ENCODE peak calls at places on chromosomes 3 and 15, in eight cellular contexts. One of them, this sample, is unnamed.

GRCh38 chr3:50241163-50241562 is 5.2 kb downstream of the GNAI2 start:
- DNase-seq in smooth muscle cell of the brain vasculature: no peak
- DNase-seq in activated CD8-positive, alpha-beta memory T cell treated with anti-CD3 and anti-CD28 coated beads, Interleukin-2, amount 50 U/mL, for 4 hours: no peak
- DNase-seq in activated CD4-positive, alpha-beta T cell treated with anti-CD3 and anti-CD28 coated beads, Interleukin-2, amount 50 U/mL, for 24 hours: no peak
- DNase-seq in M059J: no peak
- DNase-seq in stimulated activated effector memory CD8-positive, alpha-beta T cell treated with anti-CD3 and anti-CD28 coated beads, Interleukin-12 subunit alpha, Interleukin-12 subunit beta, amount 100 ng/mL, for 72 hours: no peak
- DNase-seq in activated B cell treated with CpG ODN at 0.5 μM for 24 hours: no peak
- DNase-seq in Calu3: no peak
- DNase-seq in this sample: no peak

GRCh38 chr15:94324117-94324826 is 92.9 kb downstream of the MCTP2 start:
- DNase-seq in stimulated activated effector memory CD8-positive, alpha-beta T cell treated with anti-CD3 and anti-CD28 coated beads, Interleukin-12 subunit alpha, Interleukin-12 subunit beta, amount 100 ng/mL, for 72 hours: peak; percentile 49
- DNase-seq in smooth muscle cell of the brain vasculature: no peak
- DNase-seq in activated CD4-positive, alpha-beta T cell treated with anti-CD3 and anti-CD28 coated beads, Interleukin-2, amount 50 U/mL, for 24 hours: peak; percentile 12
- DNase-seq in Calu3: peak; percentile 66
- DNase-seq in activated B cell treated with CpG ODN at 0.5 μM for 24 hours: peak; percentile 44
- DNase-seq in activated CD8-positive, alpha-beta memory T cell treated with anti-CD3 and anti-CD28 coated beads, Interleukin-2, amount 50 U/mL, for 4 hours: peak; percentile 59
- DNase-seq in M059J: peak; percentile 26
- DNase-seq in this sample: peak; percentile 72

GRCh38 chr3:146590521-146590920 is 14.6 kb downstream of the PLSCR5 start:
- DNase-seq in stimulated activated effector memory CD8-positive, alpha-beta T cell treated with anti-CD3 and anti-CD28 coated beads, Interleukin-12 subunit alpha, Interleukin-12 subunit beta, amount 100 ng/mL, for 72 hours: no peak
- DNase-seq in activated B cell treated with CpG ODN at 0.5 μM for 24 hours: no peak
- DNase-seq in M059J: no peak
- DNase-seq in smooth muscle cell of the brain vasculature: no peak
- DNase-seq in Calu3: no peak
- DNase-seq in activated CD8-positive, alpha-beta memory T cell treated with anti-CD3 and anti-CD28 coated beads, Interleukin-2, amount 50 U/mL, for 4 hours: no peak
- DNase-seq in activated CD4-positive, alpha-beta T cell treated with anti-CD3 and anti-CD28 coated beads, Interleukin-2, amount 50 U/mL, for 24 hours: no peak
- DNase-seq in this sample: no peak

GRCh38 chr15:96332854-96333193 is 2.3 kb downstream of the NR2F2 start:
- DNase-seq in stimulated activated effector memory CD8-positive, alpha-beta T cell treated with anti-CD3 and anti-CD28 coated beads, Interleukin-12 subunit alpha, Interleukin-12 subunit beta, amount 100 ng/mL, for 72 hours: no peak
- DNase-seq in activated CD8-positive, alpha-beta memory T cell treated with anti-CD3 and anti-CD28 coated beads, Interleukin-2, amount 50 U/mL, for 4 hours: no peak
- DNase-seq in activated CD4-positive, alpha-beta T cell treated with anti-CD3 and anti-CD28 coated beads, Interleukin-2, amount 50 U/mL, for 24 hours: no peak
- DNase-seq in smooth muscle cell of the brain vasculature: peak; percentile 12
- DNase-seq in M059J: peak; percentile 48
- DNase-seq in activated B cell treated with CpG ODN at 0.5 μM for 24 hours: no peak
- DNase-seq in Calu3: no peak
- DNase-seq in this sample: no peak

GRCh38 chr15:69664572-69665326 is 212.1 kb downstream of the RPLP1 start:
- DNase-seq in smooth muscle cell of the brain vasculature: no peak
- DNase-seq in M059J: peak; percentile 36
- DNase-seq in activated B cell treated with CpG ODN at 0.5 μM for 24 hours: no peak
- DNase-seq in stimulated activated effector memory CD8-positive, alpha-beta T cell treated with anti-CD3 and anti-CD28 coated beads, Interleukin-12 subunit alpha, Interleukin-12 subunit beta, amount 100 ng/mL, for 72 hours: no peak
- DNase-seq in activated CD8-positive, alpha-beta memory T cell treated with anti-CD3 and anti-CD28 coated beads, Interleukin-2, amount 50 U/mL, for 4 hours: no peak
- DNase-seq in activated CD4-positive, alpha-beta T cell treated with anti-CD3 and anti-CD28 coated beads, Interleukin-2, amount 50 U/mL, for 24 hours: no peak
- DNase-seq in Calu3: no peak
- DNase-seq in this sample: no peak

GRCh38 chr15:75718326-75718725 is 5.7 kb upstream of the CSPG4 start:
- DNase-seq in activated CD8-positive, alpha-beta memory T cell treated with anti-CD3 and anti-CD28 coated beads, Interleukin-2, amount 50 U/mL, for 4 hours: no peak
- DNase-seq in smooth muscle cell of the brain vasculature: no peak
- DNase-seq in activated B cell treated with CpG ODN at 0.5 μM for 24 hours: no peak
- DNase-seq in stimulated activated effector memory CD8-positive, alpha-beta T cell treated with anti-CD3 and anti-CD28 coated beads, Interleukin-12 subunit alpha, Interleukin-12 subunit beta, amount 100 ng/mL, for 72 hours: no peak
- DNase-seq in Calu3: peak; percentile 47
- DNase-seq in M059J: peak; percentile 86
- DNase-seq in activated CD4-positive, alpha-beta T cell treated with anti-CD3 and anti-CD28 coated beads, Interleukin-2, amount 50 U/mL, for 24 hours: no peak
- DNase-seq in this sample: no peak

GRCh38 chr3:43153189-43154083 is 47.6 kb upstream of the POMGNT2 start:
- DNase-seq in M059J: peak; percentile 50
- DNase-seq in smooth muscle cell of the brain vasculature: no peak
- DNase-seq in activated B cell treated with CpG ODN at 0.5 μM for 24 hours: no peak
- DNase-seq in activated CD4-positive, alpha-beta T cell treated with anti-CD3 and anti-CD28 coated beads, Interleukin-2, amount 50 U/mL, for 24 hours: no peak
- DNase-seq in Calu3: no peak
- DNase-seq in stimulated activated effector memory CD8-positive, alpha-beta T cell treated with anti-CD3 and anti-CD28 coated beads, Interleukin-12 subunit alpha, Interleukin-12 subunit beta, amount 100 ng/mL, for 72 hours: no peak
- DNase-seq in activated CD8-positive, alpha-beta memory T cell treated with anti-CD3 and anti-CD28 coated beads, Interleukin-2, amount 50 U/mL, for 4 hours: no peak
- DNase-seq in this sample: peak; percentile 50

GRCh38 chr15:63156086-63156707 is 1.1 kb downstream of the RPS27L start:
- DNase-seq in stimulated activated effector memory CD8-positive, alpha-beta T cell treated with anti-CD3 and anti-CD28 coated beads, Interleukin-12 subunit alpha, Interleukin-12 subunit beta, amount 100 ng/mL, for 72 hours: no peak
- DNase-seq in activated CD4-positive, alpha-beta T cell treated with anti-CD3 and anti-CD28 coated beads, Interleukin-2, amount 50 U/mL, for 24 hours: no peak
- DNase-seq in Calu3: no peak
- DNase-seq in activated CD8-positive, alpha-beta memory T cell treated with anti-CD3 and anti-CD28 coated beads, Interleukin-2, amount 50 U/mL, for 4 hours: no peak
- DNase-seq in smooth muscle cell of the brain vasculature: no peak
- DNase-seq in activated B cell treated with CpG ODN at 0.5 μM for 24 hours: no peak
- DNase-seq in M059J: no peak
- DNase-seq in this sample: no peak

GRCh38 chr15:88610756-88611231 is 10.3 kb upstream of the AEN start:
- DNase-seq in activated CD8-positive, alpha-beta memory T cell treated with anti-CD3 and anti-CD28 coated beads, Interleukin-2, amount 50 U/mL, for 4 hours: no peak
- DNase-seq in activated CD4-positive, alpha-beta T cell treated with anti-CD3 and anti-CD28 coated beads, Interleukin-2, amount 50 U/mL, for 24 hours: no peak
- DNase-seq in stimulated activated effector memory CD8-positive, alpha-beta T cell treated with anti-CD3 and anti-CD28 coated beads, Interleukin-12 subunit alpha, Interleukin-12 subunit beta, amount 100 ng/mL, for 72 hours: no peak
- DNase-seq in M059J: peak; percentile 47
- DNase-seq in activated B cell treated with CpG ODN at 0.5 μM for 24 hours: no peak
- DNase-seq in smooth muscle cell of the brain vasculature: no peak
- DNase-seq in Calu3: no peak
- DNase-seq in this sample: no peak

GRCh38 chr15:28899061-28899738 is 13.4 kb downstream of the APBA2 start:
- DNase-seq in stimulated activated effector memory CD8-positive, alpha-beta T cell treated with anti-CD3 and anti-CD28 coated beads, Interleukin-12 subunit alpha, Interleukin-12 subunit beta, amount 100 ng/mL, for 72 hours: no peak
- DNase-seq in M059J: no peak
- DNase-seq in activated CD4-positive, alpha-beta T cell treated with anti-CD3 and anti-CD28 coated beads, Interleukin-2, amount 50 U/mL, for 24 hours: no peak
- DNase-seq in smooth muscle cell of the brain vasculature: no peak
- DNase-seq in activated CD8-positive, alpha-beta memory T cell treated with anti-CD3 and anti-CD28 coated beads, Interleukin-2, amount 50 U/mL, for 4 hours: no peak
- DNase-seq in activated B cell treated with CpG ODN at 0.5 μM for 24 hours: no peak
- DNase-seq in Calu3: no peak
- DNase-seq in this sample: no peak

This sample was measured in Peyer's patch.